ENCODE peak calls at places on chromosomes 1 and 21, in four cellular contexts. One of them, this sample, is unnamed.

GRCh38 chr1:193625255-193625654 is 438.8 kb upstream of the B3GALT2 start:
- DNase-seq in HepG2: no peak
- DNase-seq in WTC11: no peak
- DNase-seq in K562: no peak
- DNase-seq in this sample: no peak

GRCh38 chr1:42820813-42821212 is 3.6 kb upstream of the SVBP start:
- DNase-seq in HepG2: no peak
- DNase-seq in K562: no peak
- DNase-seq in WTC11: no peak
- DNase-seq in this sample: no peak

GRCh38 chr1:94383966-94384408 is 34.2 kb upstream of the ABCD3 start:
- DNase-seq in HepG2: peak; percentile 99
- DNase-seq in WTC11: no peak
- DNase-seq in K562: no peak
- DNase-seq in this sample: peak; percentile 1

GRCh38 chr1:156502749-156503671 is 2.4 kb upstream of the MEF2D start:
- DNase-seq in HepG2: no peak
- DNase-seq in K562: peak; percentile 49
- DNase-seq in WTC11: peak; percentile 84
- DNase-seq in this sample: no peak

GRCh38 chr1:223010552-223011229 is 132.4 kb downstream of the TLR5 start:
- DNase-seq in WTC11: no peak
- DNase-seq in HepG2: peak; percentile 87
- DNase-seq in K562: no peak
- DNase-seq in this sample: no peak

GRCh38 chr1:119964673-119965363 is 68.5 kb upstream of the ADAM30 start:
- DNase-seq in WTC11: no peak
- DNase-seq in K562: no peak
- DNase-seq in HepG2: no peak
- DNase-seq in this sample: no peak

GRCh38 chr21:28148400-28149064 is 844.1 kb downstream of the LTN1 start:
- DNase-seq in K562: no peak
- DNase-seq in WTC11: no peak
- DNase-seq in HepG2: no peak
- DNase-seq in this sample: no peak

GRCh38 chr1:209674957-209675566 is at the start of gene G0S2:
- DNase-seq in HepG2: no peak
- DNase-seq in K562: no peak
- DNase-seq in WTC11: peak; percentile 63
- DNase-seq in this sample: no peak

GRCh38 chr21:34791776-34792503 is 123.1 kb downstream of the CLIC6 start:
- DNase-seq in WTC11: no peak
- DNase-seq in K562: no peak
- DNase-seq in HepG2: no peak
- DNase-seq in this sample: no peak

GRCh38 chr1:115069186-115069585 is 20.1 kb downstream of the TSPAN2 start:
- DNase-seq in HepG2: no peak
- DNase-seq in K562: no peak
- DNase-seq in WTC11: no peak
- DNase-seq in this sample: no peak

GRCh38 chr1:150012611-150013010 is 2.1 kb upstream of the OTUD7B start:
- DNase-seq in WTC11: no peak
- DNase-seq in HepG2: no peak
- DNase-seq in K562: no peak
- DNase-seq in this sample: no peak

GRCh38 chr21:16910435-16911165 is 602.2 kb upstream of the CXADR start:
- DNase-seq in K562: no peak
- DNase-seq in HepG2: no peak
- DNase-seq in WTC11: no peak
- DNase-seq in this sample: no peak

GRCh38 chr1:37828410-37829074 is 20.5 kb upstream of the YRDC start:
- DNase-seq in WTC11: no peak
- DNase-seq in K562: no peak
- DNase-seq in HepG2: no peak
- DNase-seq in this sample: no peak

GRCh38 chr1:1569341-1569740 is 5.3 kb downstream of the SSU72 start:
- DNase-seq in HepG2: no peak
- DNase-seq in K562: no peak
- DNase-seq in WTC11: no peak
- DNase-seq in this sample: no peak

GRCh38 chr1:3133671-3134070 is 64.7 kb downstream of the PRDM16 start:
- DNase-seq in WTC11: no peak
- DNase-seq in K562: no peak
- DNase-seq in HepG2: peak; percentile 31
- DNase-seq in this sample: no peak

DNA sequence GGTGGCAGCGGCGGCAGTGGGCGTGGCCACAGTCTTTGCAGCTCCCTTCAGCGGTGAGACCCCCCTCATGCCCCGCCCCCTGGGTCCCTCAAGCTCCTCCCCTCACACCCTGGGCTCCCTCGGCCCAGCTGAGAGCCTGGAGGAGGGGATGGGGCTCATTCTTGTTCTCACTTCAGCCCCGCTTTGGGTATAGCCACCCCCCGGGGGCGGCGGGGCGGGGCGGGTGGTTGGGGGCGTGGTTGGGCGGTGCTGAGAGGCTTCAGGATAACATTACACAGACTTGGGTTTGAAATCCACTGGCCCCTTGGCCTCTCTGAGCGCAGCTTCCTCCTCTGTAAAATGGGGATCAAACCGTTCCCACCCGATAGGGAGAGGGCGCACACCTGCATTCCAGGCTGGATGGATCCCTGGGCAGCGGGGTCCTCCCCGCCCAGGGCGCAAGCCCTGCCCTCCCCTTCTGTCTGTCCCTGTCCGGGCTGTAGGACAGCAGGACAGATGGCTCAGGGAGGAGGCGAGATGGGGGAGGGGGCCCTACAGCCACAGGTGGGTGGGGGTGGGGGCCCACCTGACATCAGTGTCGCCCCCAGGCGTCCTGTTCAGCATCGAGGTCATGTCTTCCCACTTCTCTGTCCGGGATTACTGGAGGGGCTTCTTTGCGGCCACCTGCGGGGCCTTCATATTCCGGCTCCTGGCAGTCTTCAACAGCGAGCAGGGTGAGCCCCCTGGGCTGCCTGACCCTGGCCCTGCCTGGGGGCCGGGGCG is 5.1 kb downstream of the CLCNKA start:
- DNase-seq in HepG2: no peak
- DNase-seq in K562: peak; percentile 88
- DNase-seq in WTC11: peak; percentile 98
- DNase-seq in this sample: no peak
- TF ChIP-seq TCF7 in HepG2: no peak
- TF ChIP-seq TCF7 in K562: no peak
- TF ChIP-seq TCF7 in WTC11: no peak
- TF ChIP-seq TCF7 in this sample: no peak

DNA sequence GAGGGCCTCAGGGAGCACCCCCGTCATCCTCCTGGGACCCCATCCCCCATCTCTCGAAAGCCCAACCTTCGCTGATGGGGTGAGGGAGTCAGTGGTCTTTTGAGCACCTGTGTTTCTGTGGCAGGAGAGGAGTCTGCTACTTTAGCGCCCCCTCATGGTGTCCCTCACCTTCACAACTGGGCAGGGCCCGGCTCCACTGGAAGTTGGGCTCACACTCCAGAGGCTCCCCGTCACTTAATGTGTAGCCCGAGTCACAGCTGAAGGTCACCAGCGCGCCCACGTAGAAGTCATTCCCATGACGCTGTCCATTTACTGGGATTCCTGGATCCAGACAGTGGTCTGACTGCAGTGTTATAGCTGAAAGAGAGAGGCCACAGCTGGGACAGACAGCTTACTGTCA is 139.5 kb upstream of the HMGB4 start:
- DNase-seq in K562: no peak
- DNase-seq in WTC11: peak; percentile 54
- DNase-seq in HepG2: no peak
- DNase-seq in this sample: no peak
- TF ChIP-seq TCF7 in K562: no peak
- TF ChIP-seq TCF7 in WTC11: no peak
- TF ChIP-seq TCF7 in HepG2: no peak
- TF ChIP-seq TCF7 in this sample: no peak

DNA sequence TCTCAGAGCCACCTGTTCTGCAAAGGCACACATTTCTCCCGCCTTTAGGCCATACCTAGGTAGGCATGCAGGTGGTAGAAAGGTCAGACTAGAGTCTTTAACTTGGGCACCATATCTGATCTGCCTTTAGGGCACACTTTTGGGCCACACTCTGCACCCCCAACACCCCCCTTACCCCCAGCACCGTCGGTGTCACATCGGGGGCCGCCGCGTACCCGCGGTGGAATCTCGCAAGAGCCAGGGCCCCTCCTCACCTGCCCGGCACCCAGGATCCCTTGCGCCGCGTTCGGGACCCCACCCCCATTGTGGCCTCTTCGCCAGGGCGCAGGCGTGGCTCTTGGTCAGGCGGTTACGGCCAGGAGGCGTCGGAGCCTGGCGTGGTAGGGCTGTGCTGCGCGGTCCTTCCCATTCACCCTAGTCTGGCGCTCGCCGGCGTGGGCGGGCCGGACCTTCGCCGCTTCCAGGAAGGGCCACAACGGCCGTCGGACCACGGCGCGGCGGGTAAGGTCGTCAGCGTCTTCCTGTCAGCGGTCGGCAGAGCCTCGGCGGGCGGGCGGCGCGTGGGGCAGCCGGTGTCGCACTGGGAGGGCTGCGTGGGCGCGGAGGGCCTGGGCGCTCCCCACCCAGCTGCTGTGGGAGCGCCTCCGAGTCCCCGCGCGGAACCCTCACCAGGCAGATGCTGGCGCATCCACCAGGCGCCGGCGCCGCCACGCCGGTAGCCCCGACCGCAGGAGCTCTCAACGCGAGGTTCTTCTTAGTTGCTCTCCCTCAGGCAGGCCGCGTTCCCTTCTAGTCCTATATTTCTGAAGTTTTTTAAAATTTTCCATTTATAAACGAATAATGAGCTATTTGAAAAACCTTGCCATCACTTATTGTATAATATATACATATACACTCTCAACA is at the start of gene DNAH14:
- DNase-seq in K562: peak; percentile 91
- DNase-seq in WTC11: peak; percentile 81
- DNase-seq in HepG2: peak; percentile 71
- DNase-seq in this sample: no peak
- TF ChIP-seq TCF7 in K562: peak; percentile 29
- TF ChIP-seq TCF7 in WTC11: peak; percentile 96
- TF ChIP-seq TCF7 in HepG2: no peak
- TF ChIP-seq TCF7 in this sample: no peak

GRCh38 chr1:169928438-169929209 is 34.9 kb upstream of the SCYL3 start:
- DNase-seq in HepG2: peak; percentile 33
- DNase-seq in WTC11: no peak
- DNase-seq in K562: peak; percentile 28
- DNase-seq in this sample: no peak
- TF ChIP-seq TCF7 in HepG2: no peak
- TF ChIP-seq TCF7 in WTC11: no peak
- TF ChIP-seq TCF7 in K562: no peak
- TF ChIP-seq TCF7 in this sample: no peak

GRCh38 chr1:201126832-201127754 is at the start of gene ASCL5:
- DNase-seq in K562: peak; percentile 49
- DNase-seq in WTC11: peak; percentile 57
- DNase-seq in HepG2: peak; percentile 72
- DNase-seq in this sample: no peak
- TF ChIP-seq TCF7 in K562: no peak
- TF ChIP-seq TCF7 in WTC11: no peak
- TF ChIP-seq TCF7 in HepG2: no peak
- TF ChIP-seq TCF7 in this sample: no peak

GRCh38 chr1:64471724-64472276 is 1.9 kb downstream of the CACHD1 start:
- DNase-seq in K562: no peak
- DNase-seq in HepG2: no peak
- DNase-seq in WTC11: no peak
- DNase-seq in this sample: no peak
- TF ChIP-seq TCF7 in K562: no peak
- TF ChIP-seq TCF7 in HepG2: no peak
- TF ChIP-seq TCF7 in WTC11: no peak
- TF ChIP-seq TCF7 in this sample: no peak

GRCh38 chr1:244319283-244320132 is 132.2 kb downstream of the ADSS2 start:
- DNase-seq in WTC11: no peak
- DNase-seq in K562: no peak
- DNase-seq in HepG2: no peak
- DNase-seq in this sample: peak; percentile 84
- TF ChIP-seq TCF7 in WTC11: no peak
- TF ChIP-seq TCF7 in K562: no peak
- TF ChIP-seq TCF7 in HepG2: no peak
- TF ChIP-seq TCF7 in this sample: no peak

GRCh38 chr1:92123868-92124267 is 43.7 kb downstream of the BTBD8 start:
- DNase-seq in K562: no peak
- DNase-seq in HepG2: no peak
- DNase-seq in WTC11: no peak
- DNase-seq in this sample: no peak
- TF ChIP-seq TCF7 in K562: no peak
- TF ChIP-seq TCF7 in HepG2: no peak
- TF ChIP-seq TCF7 in WTC11: no peak
- TF ChIP-seq TCF7 in this sample: no peak

This sample was measured in GM12878.